ENCODE peak calls at places on chromosome 22, in eight cellular contexts. One of them, this sample, is unnamed.

GRCh38 chr22:30605449-30606110 is 1.4 kb upstream of the TCN2 start:
- DNase-seq in lower lobe of right lung: peak
- DNase-seq in COLO829: peak
- DNase-seq in astrocyte of the hippocampus: peak
- DNase-seq in left colon: peak
- DNase-seq in spleen: no peak
- DNase-seq in activated CD4-positive, alpha-beta T cell treated with anti-CD3 and anti-CD28 coated beads for 4 hours: peak
- DNase-seq in GM12892: no peak
- DNase-seq in this sample: peak

GRCh38 chr22:37684803-37685615 is 1.1 kb upstream of the NOL12 start:
- DNase-seq in left colon: peak
- DNase-seq in spleen: no peak
- DNase-seq in lower lobe of right lung: no peak
- DNase-seq in astrocyte of the hippocampus: no peak
- DNase-seq in COLO829: no peak
- DNase-seq in GM12892: no peak
- DNase-seq in activated CD4-positive, alpha-beta T cell treated with anti-CD3 and anti-CD28 coated beads for 4 hours: no peak
- DNase-seq in this sample: no peak

GRCh38 chr22:39926175-39927152 is 25.6 kb downstream of the GRAP2 start:
- DNase-seq in GM12892: no peak
- DNase-seq in lower lobe of right lung: no peak
- DNase-seq in COLO829: no peak
- DNase-seq in spleen: no peak
- DNase-seq in activated CD4-positive, alpha-beta T cell treated with anti-CD3 and anti-CD28 coated beads for 4 hours: no peak
- DNase-seq in astrocyte of the hippocampus: no peak
- DNase-seq in left colon: no peak
- DNase-seq in this sample: no peak

GRCh38 chr22:43308451-43309235 is 34.5 kb downstream of the SCUBE1 start:
- DNase-seq in activated CD4-positive, alpha-beta T cell treated with anti-CD3 and anti-CD28 coated beads for 4 hours: no peak
- DNase-seq in lower lobe of right lung: no peak
- DNase-seq in COLO829: no peak
- DNase-seq in left colon: no peak
- DNase-seq in GM12892: no peak
- DNase-seq in astrocyte of the hippocampus: no peak
- DNase-seq in spleen: no peak
- DNase-seq in this sample: no peak

GRCh38 chr22:19762315-19763140 is 1.9 kb downstream of the TBX1 start:
- DNase-seq in activated CD4-positive, alpha-beta T cell treated with anti-CD3 and anti-CD28 coated beads for 4 hours: no peak
- DNase-seq in left colon: no peak
- DNase-seq in GM12892: no peak
- DNase-seq in COLO829: no peak
- DNase-seq in astrocyte of the hippocampus: no peak
- DNase-seq in spleen: no peak
- DNase-seq in lower lobe of right lung: no peak
- DNase-seq in this sample: no peak

GRCh38 chr22:47335460-47335859 is 573.0 kb downstream of the TBC1D22A start:
- DNase-seq in astrocyte of the hippocampus: no peak
- DNase-seq in GM12892: no peak
- DNase-seq in lower lobe of right lung: no peak
- DNase-seq in left colon: no peak
- DNase-seq in activated CD4-positive, alpha-beta T cell treated with anti-CD3 and anti-CD28 coated beads for 4 hours: no peak
- DNase-seq in COLO829: no peak
- DNase-seq in spleen: no peak
- DNase-seq in this sample: peak

GRCh38 chr22:44118645-44119315 is 61.9 kb upstream of the PARVG start:
- DNase-seq in COLO829: no peak
- DNase-seq in lower lobe of right lung: peak
- DNase-seq in astrocyte of the hippocampus: no peak
- DNase-seq in activated CD4-positive, alpha-beta T cell treated with anti-CD3 and anti-CD28 coated beads for 4 hours: no peak
- DNase-seq in spleen: peak
- DNase-seq in GM12892: no peak
- DNase-seq in left colon: no peak
- DNase-seq in this sample: no peak

GRCh38 chr22:39073941-39074340 is 3.1 kb upstream of the APOBEC3G start:
- DNase-seq in spleen: no peak
- DNase-seq in activated CD4-positive, alpha-beta T cell treated with anti-CD3 and anti-CD28 coated beads for 4 hours: no peak
- DNase-seq in GM12892: no peak
- DNase-seq in lower lobe of right lung: no peak
- DNase-seq in COLO829: no peak
- DNase-seq in left colon: no peak
- DNase-seq in astrocyte of the hippocampus: no peak
- DNase-seq in this sample: no peak

GRCh38 chr22:26956346-26956745 is 299.0 kb downstream of the MIAT start:
- DNase-seq in left colon: no peak
- DNase-seq in activated CD4-positive, alpha-beta T cell treated with anti-CD3 and anti-CD28 coated beads for 4 hours: no peak
- DNase-seq in astrocyte of the hippocampus: no peak
- DNase-seq in spleen: no peak
- DNase-seq in GM12892: no peak
- DNase-seq in COLO829: no peak
- DNase-seq in lower lobe of right lung: no peak
- DNase-seq in this sample: no peak

GRCh38 chr22:38878001-38878400 is 6.0 kb upstream of the CBX6 start:
- DNase-seq in COLO829: no peak
- DNase-seq in activated CD4-positive, alpha-beta T cell treated with anti-CD3 and anti-CD28 coated beads for 4 hours: no peak
- DNase-seq in lower lobe of right lung: no peak
- DNase-seq in left colon: no peak
- DNase-seq in astrocyte of the hippocampus: no peak
- DNase-seq in GM12892: no peak
- DNase-seq in spleen: no peak
- DNase-seq in this sample: no peak

GRCh38 chr22:36445158-36445668 is 36.2 kb downstream of the TXN2 start:
- DNase-seq in astrocyte of the hippocampus: peak
- DNase-seq in spleen: no peak
- DNase-seq in left colon: no peak
- DNase-seq in activated CD4-positive, alpha-beta T cell treated with anti-CD3 and anti-CD28 coated beads for 4 hours: no peak
- DNase-seq in COLO829: no peak
- DNase-seq in lower lobe of right lung: no peak
- DNase-seq in GM12892: no peak
- DNase-seq in this sample: peak

GRCh38 chr22:35150163-35151107 is 84.5 kb downstream of the ISX start:
- DNase-seq in activated CD4-positive, alpha-beta T cell treated with anti-CD3 and anti-CD28 coated beads for 4 hours: peak
- DNase-seq in astrocyte of the hippocampus: peak
- DNase-seq in lower lobe of right lung: peak
- DNase-seq in spleen: peak
- DNase-seq in GM12892: no peak
- DNase-seq in left colon: no peak
- DNase-seq in COLO829: peak
- DNase-seq in this sample: peak

This sample was measured in myocyte.